ENCODE peak calls at places on chromosome 4, in nine cellular contexts. S is tibial artery, Z is esophagus squamous epithelium, N is transverse colon, H is cardiac muscle cell, F is MM.1S, D is ovary, I is lower lobe of right lung, T is keratinocyte. J is an unnamed sample.

GRCh38 chr4:16116019-16116418 is 32.2 kb upstream of the PROM1 start:
- DNase-seq in D (no peak), I (no peak), H (peak; percentile 71), F (no peak), S (no peak), N (no peak), T (no peak), Z (no peak), J (no peak)

GRCh38 chr4:147247577-147247976 is 233.3 kb upstream of the EDNRA start:
- DNase-seq in T (no peak), I (no peak), N (no peak), H (no peak), S (no peak), Z (no peak), F (no peak), D (no peak), J (no peak)

GRCh38 chr4:76458829-76459228 is 23.8 kb downstream of the SHROOM3 start:
- DNase-seq in I (no peak), N (no peak), T (no peak), D (no peak), Z (no peak), H (peak; percentile 2), F (no peak), S (no peak), J (no peak)

GRCh38 chr4:45155081-45155777 is 428.9 kb upstream of the GNPDA2 start:
- DNase-seq in D (no peak), H (peak; percentile 15), Z (no peak), N (no peak), T (no peak), I (no peak), F (no peak), S (no peak), J (no peak)

GRCh38 chr4:108620933-108621905 is 843 bp downstream of the RPL34 start:
- DNase-seq in F (peak; percentile 32), N (no peak), H (no peak), T (no peak), I (no peak), D (no peak), Z (no peak), S (no peak), J (no peak)

GRCh38 chr4:9898596-9899345 is 117.3 kb downstream of the DRD5 start:
- DNase-seq in D (no peak), H (peak; percentile 79), F (no peak), Z (no peak), S (no peak), N (peak; percentile 37), T (no peak), I (no peak), J (no peak)

GRCh38 chr4:146033149-146033548 is 94.5 kb upstream of the ZNF827 start:
- DNase-seq in F (no peak), D (no peak), Z (no peak), I (no peak), S (no peak), N (peak; percentile 83), H (peak; percentile 8), T (no peak), J (no peak)

GRCh38 chr4:45442466-45442865 is 681.4 kb downstream of the GABRG1 start:
- DNase-seq in F (peak; percentile 46), S (no peak), I (no peak), H (peak; percentile 51), T (no peak), Z (no peak), D (no peak), N (no peak), J (no peak)

GRCh38 chr4:147780137-147780777 is 48.4 kb downstream of the ARHGAP10 start:
- DNase-seq in H (no peak), Z (no peak), S (no peak), I (peak; percentile 69), N (peak; percentile 39), T (no peak), D (no peak), F (peak; percentile 48), J (no peak)

GRCh38 chr4:2907226-2907625 is 56.0 kb downstream of the NOP14 start:
- DNase-seq in Z (no peak), I (no peak), S (no peak), H (no peak), F (no peak), N (no peak), T (no peak), D (no peak), J (no peak)

GRCh38 chr4:133565379-133565778 is 416.3 kb downstream of the PCDH10 start:
- DNase-seq in S (no peak), D (no peak), F (no peak), I (no peak), T (no peak), N (no peak), H (no peak), Z (no peak), J (no peak)

GRCh38 chr4:18389118-18389517 is 367.6 kb upstream of the LCORL start:
- DNase-seq in N (no peak), S (no peak), T (no peak), F (no peak), D (no peak), I (no peak), Z (no peak), H (no peak), J (no peak)

GRCh38 chr4:73734405-73735070 is 5.8 kb upstream of the CXCL8 start:
- DNase-seq in H (no peak), Z (no peak), T (no peak), D (no peak), S (no peak), I (no peak), F (no peak), N (no peak), J (no peak)

GRCh38 chr4:123777297-123777859 is 380.8 kb downstream of the SPRY1 start:
- DNase-seq in F (no peak), I (no peak), H (no peak), S (no peak), Z (no peak), T (no peak), N (no peak), D (no peak), J (no peak)

GRCh38 chr4:175034986-175035705 is 117.0 kb downstream of the ADAM29 start:
- DNase-seq in H (no peak), F (no peak), N (no peak), I (no peak), S (no peak), Z (no peak), T (no peak), D (no peak), J (no peak)

GRCh38 chr4:152590179-152591031 is 54.5 kb upstream of the FBXW7 start:
- DNase-seq in H (no peak), I (no peak), S (no peak), N (no peak), D (no peak), F (no peak), T (peak; percentile 69), Z (no peak), J (no peak)

GRCh38 chr4:82833696-82834313 is 35.2 kb upstream of the SCD5 start:
- DNase-seq in I (no peak), H (no peak), T (no peak), S (no peak), N (peak; percentile 27), D (no peak), Z (no peak), F (no peak), J (no peak)

GRCh38 chr4:66946761-66947160 is 598.5 kb downstream of the CENPC start:
- DNase-seq in Z (no peak), H (no peak), F (peak; percentile 51), D (no peak), I (no peak), S (no peak), T (no peak), N (no peak), J (no peak)

GRCh38 chr4:185143596-185143969 is 517 bp downstream of the SLC25A4 start:
- DNase-seq in I (peak; percentile 68), D (peak; percentile 44), F (peak; percentile 48), H (peak; percentile 93), Z (no peak), N (peak; percentile 58), T (no peak), S (peak; percentile 94), J (no peak)

DNA sequence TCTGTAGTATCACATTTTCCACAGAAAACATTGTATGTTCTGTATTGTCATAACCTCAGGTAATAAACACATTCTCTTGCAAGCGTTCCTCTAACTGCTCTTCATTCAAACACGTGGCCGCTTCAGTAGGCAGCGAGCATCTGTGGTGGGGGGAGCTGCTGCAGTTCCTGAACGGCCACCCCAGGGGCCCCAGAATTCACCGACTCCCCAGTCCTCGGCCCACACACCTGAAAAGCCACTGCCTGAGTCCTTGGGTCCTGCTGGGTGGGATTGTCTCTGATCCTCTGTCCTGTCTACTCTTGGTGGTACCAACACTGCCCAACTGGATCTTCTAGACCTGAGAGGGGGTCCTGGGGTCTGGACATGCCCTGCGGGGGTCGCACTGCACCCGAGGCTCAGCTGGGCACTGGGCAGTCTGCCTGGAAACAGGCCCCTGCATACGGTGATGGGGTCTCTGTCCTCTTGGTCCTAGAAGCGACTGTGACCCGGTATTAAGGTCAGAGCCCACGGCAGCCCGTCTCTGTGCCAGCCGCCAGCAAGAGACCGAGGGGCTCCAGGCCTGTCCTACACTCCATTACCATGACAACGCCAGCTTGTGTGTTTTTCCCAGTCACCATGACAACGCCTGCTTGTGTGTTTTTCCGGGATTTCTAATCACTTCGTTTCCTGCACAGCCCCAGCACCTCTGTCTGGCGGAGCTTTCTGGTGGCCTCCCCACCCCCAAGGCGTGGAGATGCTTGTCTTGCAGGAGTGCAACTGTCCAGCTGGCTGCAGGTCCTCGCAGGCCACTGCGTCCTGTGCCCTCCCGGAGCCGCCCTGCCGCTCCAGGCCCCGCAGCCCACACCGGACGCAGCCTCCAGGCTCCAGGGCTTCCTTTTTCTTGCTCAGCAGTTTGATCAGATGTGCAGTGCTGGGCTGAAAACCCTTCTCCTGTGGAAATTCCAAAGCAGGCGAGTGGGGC is 16.0 kb downstream of the CTBP1 start:
- DNase-seq in N (no peak), T (no peak), H (no peak), F (no peak), D (no peak), S (no peak), Z (no peak), I (peak; percentile 45), J (no peak)
- H3K27ac ChIP-seq in N (peak overlapping the region; percentile 41), T (no peak overlapping the region), H (no peak overlapping the region), F (no peak overlapping the region), D (no peak overlapping the region), S (no peak overlapping the region), Z (no peak overlapping the region), I (peak overlapping the region; percentile 74), J (no peak overlapping the region)

GRCh38 chr4:85951-86350 is 32.8 kb downstream of the ZNF595 start:
- DNase-seq in I (no peak), N (no peak), T (no peak), Z (no peak), F (no peak), H (no peak), D (no peak), S (no peak), J (no peak)
- H3K9me3 ChIP-seq in I (peaks cover 100% of the 10 kb centered on the region), N (peaks cover 94% of the 10 kb centered on the region), T (peaks cover 30% of the 10 kb centered on the region), Z (peaks cover 96% of the 10 kb centered on the region), F (no peaks in the 10 kb centered on the region), H (peaks cover 34% of the 10 kb centered on the region), D (peaks cover 15% of the 10 kb centered on the region), S (peaks cover 84% of the 10 kb centered on the region), J (peaks cover 91% of the 10 kb centered on the region)

GRCh38 chr4:85165808-85166207 is 199.3 kb upstream of the WDFY3 start:
- DNase-seq in T (no peak), D (no peak), H (no peak), N (peak; percentile 7), S (no peak), F (no peak), I (no peak), Z (no peak), J (no peak)
- TF ChIP-seq CTCF in T (peak; percentile 52), D (no peak), H (no peak), N (no peak), S (no peak), F (no peak), I (no peak), Z (no peak), J (no peak)

GRCh38 chr4:23881052-23881501 is 8.8 kb downstream of the PPARGC1A start:
- DNase-seq in F (no peak), D (no peak), H (no peak), N (no peak), T (no peak), Z (no peak), S (no peak), I (no peak), J (no peak)
- H3K27ac ChIP-seq in F (no peak overlapping the region), D (no peak overlapping the region), H (peak overlapping the region; percentile 95), N (peak overlapping the region; percentile 58), T (no peak overlapping the region), Z (no peak overlapping the region), S (no peak overlapping the region), I (no peak overlapping the region), J (no peak overlapping the region)